ENCODE peak calls at places on chromosomes 4 and X, in four cellular contexts. E is fibroblast of lung, Q is MM.1S, W is GM23338. D is an unnamed sample.

GRCh38 chr4:17018013-17018412 is 119.6 kb upstream of the LDB2 start:
- DNase-seq in W (peak), E (no peak), Q (no peak), D (no peak)

GRCh38 chrX:42615161-42615563 is 162.8 kb downstream of the PPP1R2C start:
- DNase-seq in Q (no peak), E (no peak), W (peak), D (peak)

GRCh38 chr4:46404961-46405360 is 15.0 kb upstream of the GABRA2 start:
- DNase-seq in E (peak), Q (peak), W (peak), D (no peak)

GRCh38 chr4:2591189-2591588 is 54.7 kb downstream of the FAM193A start:
- DNase-seq in E (peak), W (peak), Q (no peak), D (peak)

GRCh38 chr4:158938462-158939044 is 164.3 kb upstream of the RAPGEF2 start:
- DNase-seq in Q (no peak), W (peak), E (peak), D (no peak)

GRCh38 chr4:59945277-59945676 is 1254.8 kb upstream of the ADGRL3 start:
- DNase-seq in E (no peak), W (no peak), Q (no peak), D (no peak)

GRCh38 chr4:152643153-152644035 is 36.4 kb downstream of the TMEM154 start:
- DNase-seq in E (no peak), W (no peak), Q (peak), D (no peak)

GRCh38 chr4:165343353-165344191 is 16.1 kb downstream of the MSMO1 start:
- DNase-seq in Q (peak), E (no peak), W (peak), D (no peak)

GRCh38 chrX:10897768-10898167 is 213.4 kb upstream of the HCCS start:
- DNase-seq in W (peak), Q (no peak), E (no peak), D (peak)

GRCh38 chr4:142226014-142226413 is 589.6 kb downstream of the IL15 start:
- DNase-seq in E (no peak), Q (no peak), W (no peak), D (no peak)

GRCh38 chrX:126342859-126343258 is 176.8 kb upstream of the DCAF12L2 start:
- DNase-seq in W (no peak), Q (no peak), E (no peak), D (no peak)

GRCh38 chr4:124710253-124710849 is 2.2 kb downstream of the ANKRD50 start:
- DNase-seq in W (no peak), E (no peak), Q (no peak), D (no peak)

GRCh38 chrX:53717205-53717604 is 30.7 kb upstream of the HUWE1 start:
- DNase-seq in E (no peak), Q (no peak), W (no peak), D (no peak)

GRCh38 chrX:34886011-34886410 is 56.6 kb upstream of the FAM47B start:
- DNase-seq in E (no peak), W (no peak), Q (no peak), D (no peak)

GRCh38 chr4:78710536-78710935 is 65.6 kb upstream of the BMP2K start:
- DNase-seq in E (no peak), Q (no peak), W (no peak), D (no peak)

GRCh38 chr4:150586162-150586561 is 4.2 kb downstream of the MAB21L2 start:
- DNase-seq in E (no peak), W (no peak), Q (no peak), D (no peak)

GRCh38 chr4:4387531-4388311 is 819 bp downstream of the NSG1 start:
- DNase-seq in W (peak), Q (no peak), E (no peak), D (no peak)
- TF ChIP-seq EZH2 in W (no peak), Q (no peak), E (peak), D (peak)

GRCh38 chr4:13523105-13523477 is 21.2 kb downstream of the NKX3-2 start:
- DNase-seq in Q (no peak), W (no peak), E (no peak), D (no peak)
- TF ChIP-seq EZH2 in Q (no peak), W (peak), E (peak), D (peak)

DNA sequence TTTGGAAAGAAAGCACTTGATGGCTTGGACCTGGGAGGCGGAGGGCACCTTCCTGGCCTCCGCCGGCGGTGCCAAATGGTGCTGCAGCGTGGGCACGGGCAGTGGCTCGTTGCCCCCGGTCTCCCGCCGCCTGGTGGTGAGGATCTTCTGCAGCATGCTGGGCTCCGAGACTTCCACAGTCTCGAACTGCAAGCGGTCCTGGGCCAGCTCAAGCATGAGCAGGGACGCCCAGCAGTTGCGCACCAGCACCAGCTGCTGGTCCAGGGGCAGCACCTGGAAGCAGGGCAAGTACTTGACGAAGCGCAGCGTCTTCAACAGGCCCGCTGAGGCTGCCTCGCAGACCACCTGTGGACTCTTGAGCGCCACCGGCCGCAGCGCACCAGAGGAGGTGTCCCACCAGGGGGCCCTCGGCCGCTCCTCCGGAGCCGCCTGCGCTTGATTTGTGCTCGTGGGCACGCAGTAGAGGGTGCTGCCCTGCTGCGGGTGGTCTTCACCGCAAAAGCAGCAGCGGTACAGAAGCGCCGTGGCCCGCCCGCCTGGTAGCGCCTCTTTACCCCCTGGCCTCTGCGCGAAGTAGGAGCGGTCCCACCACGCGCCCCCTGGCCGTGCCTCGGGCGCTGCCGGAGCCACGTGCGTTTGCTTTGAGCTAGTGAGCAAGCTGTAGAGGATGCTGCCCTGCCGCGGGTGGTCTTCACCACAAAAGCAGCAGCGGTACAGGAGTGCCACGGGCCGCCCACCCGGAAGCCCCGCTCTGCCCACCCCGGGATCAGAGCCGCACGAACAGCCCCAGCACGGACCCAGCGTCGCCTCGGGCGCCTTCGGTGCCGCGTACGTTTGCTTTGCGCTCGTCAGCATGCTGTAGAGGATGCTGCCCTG is 689 bp downstream of the NR0B1 start:
- DNase-seq in W (peak), E (peak), Q (no peak), D (peak)
- TF ChIP-seq EZH2 in W (no peak), E (peak), Q (no peak), D (peak)

GRCh38 chr4:84491420-84491819 is 7.7 kb downstream of the NKX6-1 start:
- DNase-seq in E (no peak), W (peak), Q (no peak), D (no peak)

GRCh38 chr4:84494518-84494917 is 4.6 kb downstream of the NKX6-1 start:
- DNase-seq in W (no peak), Q (no peak), E (no peak), D (no peak)

GRCh38 chr4:84493092-84493850 is 5.8 kb downstream of the NKX6-1 start:
- DNase-seq in W (peak), Q (no peak), E (peak), D (no peak)

GRCh38 chr4:84492290-84492689 is 6.8 kb downstream of the NKX6-1 start:
- DNase-seq in Q (no peak), E (no peak), W (peak), D (no peak)

DNA sequence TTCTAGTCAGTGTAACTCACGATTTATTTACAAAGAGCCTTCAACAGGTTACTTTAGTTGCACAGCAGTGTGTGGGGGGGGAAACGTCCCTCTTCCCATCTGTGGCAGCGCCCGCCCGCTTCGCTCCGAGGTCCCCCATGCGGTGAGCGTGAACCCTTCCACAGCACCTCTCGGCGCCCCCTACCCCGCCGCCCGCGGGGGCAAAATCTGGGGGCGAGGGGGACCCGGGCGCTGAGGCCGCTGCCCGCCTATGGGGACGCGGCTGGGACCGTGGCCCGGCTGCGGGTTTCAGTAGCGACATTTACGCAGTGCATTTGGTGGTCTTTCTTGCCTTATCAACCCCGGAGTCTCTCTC is 6.4 kb downstream of the NKX6-1 start:
- DNase-seq in Q (no peak), W (peak), E (no peak), D (no peak)
- TF ChIP-seq EZH2 in Q (no peak), W (peak), E (no peak), D (no peak)

DNA sequence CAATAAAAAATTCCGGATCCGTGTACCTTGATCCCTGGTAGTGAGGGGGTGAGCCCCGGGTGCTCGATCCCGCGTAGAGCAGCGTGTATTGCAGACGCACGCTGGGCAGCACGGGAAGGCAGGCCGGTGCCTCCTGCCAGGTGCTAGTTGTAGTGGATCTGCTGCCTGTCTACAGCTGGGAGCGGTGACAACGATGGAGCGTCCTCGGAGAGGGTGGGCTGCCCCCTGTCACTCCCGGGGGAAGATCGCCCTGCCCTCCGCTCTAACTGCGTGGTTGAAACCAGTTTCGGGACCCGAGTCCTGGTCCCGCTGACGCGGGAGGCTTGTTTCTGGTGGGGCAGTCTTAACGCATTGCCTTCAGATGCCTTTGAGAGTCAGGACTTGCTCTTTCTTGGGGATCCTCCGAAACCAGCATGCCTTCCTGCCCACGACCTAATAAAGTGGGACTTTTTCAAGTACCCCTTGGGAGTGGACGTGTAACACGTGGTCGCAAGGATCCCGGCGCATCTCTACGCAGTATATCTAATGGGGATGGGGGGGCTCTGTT is 2.7 kb upstream of the NKX6-1 start:
- DNase-seq in W (peak), Q (no peak), E (no peak), D (peak)
- TF ChIP-seq EZH2 in W (peak), Q (no peak), E (peak), D (peak)

DNA sequence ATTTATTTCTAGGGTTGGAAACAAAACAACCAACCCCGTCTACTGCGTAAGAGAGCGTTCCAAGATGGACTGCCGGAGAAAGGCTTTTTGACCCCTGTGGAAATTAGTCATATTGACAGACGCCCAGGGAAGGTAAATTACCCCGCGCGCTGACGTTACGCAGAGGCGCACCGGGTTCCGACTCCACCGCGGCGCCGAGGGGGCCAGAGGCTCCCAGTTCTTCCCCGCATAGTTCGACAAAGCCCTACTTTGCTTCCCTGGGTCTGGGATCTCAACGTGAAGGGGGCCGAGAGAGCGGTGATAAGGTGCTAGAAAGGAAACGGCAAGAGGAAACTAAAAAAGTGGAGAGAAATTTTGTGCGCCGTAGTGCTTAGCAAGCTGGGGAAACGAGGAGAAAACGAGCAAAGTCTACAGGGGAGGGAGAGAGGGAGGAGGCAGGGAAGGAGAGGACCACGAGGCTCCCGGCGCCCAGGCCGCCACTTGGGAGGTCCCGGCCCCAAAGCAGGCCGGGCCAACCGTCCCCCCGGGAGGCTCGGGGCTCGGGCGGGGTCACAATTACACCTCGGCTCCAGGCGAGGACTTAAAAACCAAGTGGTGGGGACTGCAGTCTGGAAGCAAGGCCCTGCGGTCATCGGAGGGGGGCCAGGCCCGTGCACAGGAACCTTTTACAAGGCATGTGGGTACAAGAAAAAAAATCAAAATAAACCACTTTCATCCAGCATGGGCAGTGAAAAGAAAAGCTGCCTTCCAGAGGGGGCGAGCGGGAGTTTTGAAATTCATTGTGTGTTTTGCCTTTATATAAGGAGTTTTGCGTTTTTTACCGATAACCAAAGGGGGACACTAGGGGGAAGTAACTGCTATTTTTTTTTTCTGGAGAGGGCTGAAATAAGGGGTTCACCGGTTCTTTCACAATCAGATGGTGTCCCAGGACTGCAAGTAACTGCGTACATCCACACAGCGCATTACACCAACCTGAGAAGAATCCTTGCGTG is 13.1 kb downstream of the HAND2 start:
- DNase-seq in Q (no peak), W (peak), E (no peak), D (no peak)
- TF ChIP-seq EZH2 in Q (no peak), W (peak), E (peak), D (peak)

DNA sequence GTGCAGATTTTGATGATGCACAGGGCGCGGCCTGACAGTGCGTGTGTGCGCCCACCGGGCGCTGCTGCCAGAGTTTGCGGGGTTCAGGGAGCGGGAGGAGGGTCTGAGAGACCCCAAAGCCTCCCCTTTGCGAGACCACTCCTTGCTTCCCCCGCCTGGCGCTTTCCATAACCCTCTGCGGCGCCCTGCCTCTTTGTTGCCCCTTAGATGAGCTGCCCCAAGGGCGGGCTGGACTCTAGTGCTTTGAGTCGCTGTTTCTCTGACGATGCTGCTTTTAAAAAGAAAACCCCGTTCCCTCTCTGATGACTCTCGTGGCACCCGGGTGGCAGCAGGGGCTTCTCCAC is 9.9 kb downstream of the MSX1 start:
- DNase-seq in W (peak), E (no peak), Q (no peak), D (peak)
- TF ChIP-seq EZH2 in W (peak), E (no peak), Q (no peak), D (peak)

DNA sequence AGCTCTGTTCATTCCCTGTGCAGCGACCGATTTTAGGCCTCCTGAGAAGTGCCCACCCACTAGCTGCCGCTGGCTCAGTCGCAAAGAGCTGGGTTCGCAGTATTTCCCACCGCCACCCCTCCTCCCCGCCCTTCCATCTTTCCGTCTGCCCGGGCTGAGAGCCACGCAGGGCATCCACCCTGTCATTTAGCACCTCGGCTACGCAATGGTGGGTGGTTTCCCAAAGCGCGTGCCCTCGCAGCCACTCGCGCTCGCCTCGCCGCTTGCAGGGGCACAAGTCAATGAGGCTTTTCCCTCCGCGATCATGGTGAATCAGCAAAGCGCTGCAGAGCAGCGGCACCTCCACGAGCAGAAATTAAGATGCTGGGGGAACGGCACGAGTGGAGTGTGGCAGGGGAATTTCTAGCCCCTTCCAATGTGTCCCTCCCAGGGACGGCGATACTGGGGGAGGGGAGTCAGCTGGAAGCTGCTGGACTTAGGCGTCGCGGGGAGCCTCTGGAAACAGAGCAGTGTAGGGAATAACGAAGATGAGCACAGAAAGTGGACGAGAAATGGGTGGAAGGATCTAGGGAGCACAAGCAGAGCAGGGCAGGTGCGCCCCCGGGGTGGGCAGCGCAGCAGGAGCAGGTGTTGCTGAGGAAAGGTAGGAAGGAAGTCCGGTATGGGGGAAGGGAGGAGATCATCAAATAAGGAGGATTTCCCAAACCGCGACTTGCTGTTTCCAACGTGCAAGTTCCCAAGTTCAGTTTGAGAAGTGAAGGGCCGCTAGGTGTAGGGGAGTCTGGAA is 2.4 kb upstream of the PTCHD1 start:
- DNase-seq in Q (no peak), E (peak), W (peak), D (no peak)
- TF ChIP-seq EZH2 in Q (no peak), E (peak), W (no peak), D (no peak)

D was measured in H1.